ENCODE peak calls at places on chromosomes 5 and 9, in five cellular contexts. C, Y, V, E and D are unnamed samples.

GRCh38 chr5:1543398-1544293 is 19.9 kb upstream of the LPCAT1 start:
- DNase-seq in C (no peak), Y (no peak), V (no peak), E (no peak), D (no peak)

GRCh38 chr5:96228449-96228848 is 204.6 kb downstream of the PCSK1 start:
- DNase-seq in Y (no peak), V (no peak), E (peak), C (no peak), D (no peak)

GRCh38 chr5:120367896-120368634 is 96.0 kb upstream of the PRR16 start:
- DNase-seq in V (no peak), C (no peak), E (no peak), Y (no peak), D (no peak)

GRCh38 chr9:88776717-88777497 is 214.4 kb upstream of the S1PR3 start:
- DNase-seq in E (peak), C (no peak), V (no peak), Y (peak), D (peak)

GRCh38 chr5:342501-343460 is 21.3 kb downstream of the AHRR start:
- DNase-seq in C (no peak), E (no peak), V (no peak), Y (no peak), D (no peak)

GRCh38 chr9:110189001-110189400 is 19.0 kb downstream of the C9orf152 start:
- DNase-seq in V (no peak), E (no peak), Y (no peak), C (peak), D (peak)

GRCh38 chr9:112751059-112751795 is 667 bp downstream of the SNX30 start:
- DNase-seq in V (peak), C (peak), E (peak), Y (peak), D (no peak)

GRCh38 chr5:143796110-143796509 is 15.9 kb upstream of the HMHB1 start:
- DNase-seq in C (no peak), V (no peak), Y (no peak), E (no peak), D (no peak)

GRCh38 chr5:56480305-56481146 is 247.4 kb upstream of the ANKRD55 start:
- DNase-seq in V (peak), Y (peak), E (peak), C (peak), D (no peak)

GRCh38 chr9:27355166-27355565 is 58.2 kb upstream of the EQTN start:
- DNase-seq in V (no peak), C (no peak), Y (no peak), E (no peak), D (no peak)

GRCh38 chr5:64958757-64959391 is 190.1 kb downstream of the CWC27 start:
- DNase-seq in C (no peak), V (peak), E (peak), Y (peak), D (no peak)

GRCh38 chr5:76709762-76710161 is 6.2 kb upstream of the F2R start:
- DNase-seq in C (no peak), E (no peak), Y (no peak), V (no peak), D (no peak)

GRCh38 chr9:89743576-89744254 is 138.9 kb downstream of the GADD45G start:
- DNase-seq in C (no peak), Y (no peak), V (peak), E (no peak), D (no peak)

GRCh38 chr5:142446131-142446959 is 121.5 kb upstream of the SPRY4 start:
- DNase-seq in C (no peak), E (peak), V (no peak), Y (peak), D (peak)

GRCh38 chr5:177327539-177328522 is 16.1 kb upstream of the MXD3 start:
- DNase-seq in V (no peak), C (peak), Y (peak), E (peak), D (no peak)

GRCh38 chr9:129495422-129496186 is 125.3 kb downstream of the C9orf50 start:
- DNase-seq in C (peak), Y (peak), E (peak), V (peak), D (no peak)

GRCh38 chr5:3596261-3596825 is 711 bp downstream of the IRX1 start:
- DNase-seq in Y (no peak), C (no peak), E (no peak), V (peak), D (no peak)

GRCh38 chr5:54769072-54769471 is 216.3 kb downstream of the ESM1 start:
- DNase-seq in E (no peak), Y (no peak), C (no peak), V (peak), D (no peak)

DNA sequence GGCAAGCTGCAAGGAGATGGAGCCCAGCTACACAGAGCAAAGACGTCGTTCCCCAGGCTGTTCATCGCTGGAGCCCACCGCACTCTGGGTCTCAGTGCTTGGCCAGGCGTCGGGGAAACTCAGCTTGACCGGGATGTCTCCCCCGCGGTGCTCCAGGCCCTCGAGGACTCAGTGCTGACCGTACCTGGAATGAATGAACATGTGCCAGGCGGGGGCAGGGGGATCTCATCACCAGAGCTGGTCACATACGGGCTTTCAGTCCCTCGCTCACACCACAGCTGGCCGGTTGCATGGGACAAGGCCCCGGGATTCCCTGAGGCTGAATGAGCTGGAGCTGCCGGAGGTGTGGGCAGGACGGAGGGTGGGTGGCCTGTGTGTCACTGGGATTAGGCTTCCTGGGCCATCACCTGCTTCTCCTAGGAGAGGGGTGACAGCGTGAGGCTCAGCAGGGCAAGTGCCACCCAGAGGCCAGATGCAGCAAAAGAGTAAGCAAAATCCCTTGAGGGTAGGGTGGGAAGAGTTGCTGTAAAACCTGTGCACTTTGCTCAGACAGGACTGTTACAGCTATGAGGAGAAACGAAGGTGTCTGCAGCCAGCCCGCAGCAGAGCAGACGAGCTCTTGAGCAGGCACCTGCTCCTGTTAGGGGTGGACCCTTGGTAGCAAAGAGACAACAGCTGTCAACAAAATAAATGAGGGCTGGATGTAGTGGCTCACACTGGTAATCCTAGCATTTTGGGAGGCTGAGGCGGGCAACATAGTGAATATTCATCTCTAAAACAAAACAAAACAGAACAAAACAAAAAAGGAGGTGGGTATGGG is 70.7 kb upstream of the RAPGEF1 start:
- DNase-seq in Y (no peak), C (no peak), V (no peak), E (no peak), D (no peak)
- TF ChIP-seq CTCF in Y (no peak), C (no peak), V (peak), E (no peak), D (no peak)

GRCh38 chr5:153816870-153817269 is 221.8 kb downstream of the FAM114A2 start:
- DNase-seq in Y (no peak), C (no peak), E (no peak), V (no peak), D (no peak)
- TF ChIP-seq CTCF in Y (no peak), C (no peak), E (no peak), V (no peak), D (no peak)

DNA sequence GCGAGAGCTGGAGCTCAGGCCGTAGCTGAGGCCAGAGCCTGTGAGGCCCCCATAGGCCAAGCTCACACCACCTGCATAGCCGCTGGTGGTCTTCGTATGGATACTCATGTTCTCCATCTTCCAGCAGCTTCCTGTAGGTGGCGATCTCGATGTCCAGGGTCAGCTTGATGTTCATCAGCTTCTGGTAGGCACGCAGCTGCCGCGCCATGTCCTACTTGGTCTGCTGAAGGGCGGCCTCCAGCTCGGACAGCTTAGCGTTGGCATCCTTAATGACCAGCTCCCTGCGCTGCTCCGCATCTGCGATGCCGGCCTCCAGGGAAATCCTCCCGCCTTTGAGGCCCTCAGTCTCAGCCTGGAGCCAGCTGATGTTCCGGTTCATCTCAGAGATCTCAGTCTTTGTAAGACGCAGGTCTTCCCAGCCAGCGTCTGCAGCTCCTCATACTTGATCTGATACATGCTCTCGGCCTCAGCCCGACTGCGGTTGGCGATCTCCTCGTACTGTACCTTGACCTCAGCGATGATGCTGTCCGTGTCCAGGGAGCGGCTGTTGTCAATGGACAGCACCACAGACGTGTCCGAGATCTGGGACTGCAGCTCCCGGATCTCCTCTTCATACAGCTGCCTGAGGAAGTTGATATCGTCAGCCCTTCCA is 172.1 kb downstream of the PPP2R2B start:
- DNase-seq in E (no peak), C (no peak), Y (no peak), V (peak), D (no peak)
- TF ChIP-seq CTCF in E (no peak), C (no peak), Y (no peak), V (peak), D (no peak)

GRCh38 chr5:127028822-127029457 is 1.4 kb downstream of the MARCHF3 start:
- DNase-seq in V (no peak), C (no peak), E (no peak), Y (peak), D (no peak)

GRCh38 chr5:127031147-127031862 is 947 bp upstream of the MARCHF3 start:
- DNase-seq in C (peak), V (peak), Y (no peak), E (no peak), D (no peak)

GRCh38 chr5:127031863-127032232 is 1.5 kb upstream of the MARCHF3 start:
- DNase-seq in E (no peak), V (no peak), Y (no peak), C (no peak), D (no peak)

GRCh38 chr5:127029513-127030258 is 672 bp downstream of the MARCHF3 start:
- DNase-seq in C (peak), E (peak), V (peak), Y (peak), D (no peak)

DNA sequence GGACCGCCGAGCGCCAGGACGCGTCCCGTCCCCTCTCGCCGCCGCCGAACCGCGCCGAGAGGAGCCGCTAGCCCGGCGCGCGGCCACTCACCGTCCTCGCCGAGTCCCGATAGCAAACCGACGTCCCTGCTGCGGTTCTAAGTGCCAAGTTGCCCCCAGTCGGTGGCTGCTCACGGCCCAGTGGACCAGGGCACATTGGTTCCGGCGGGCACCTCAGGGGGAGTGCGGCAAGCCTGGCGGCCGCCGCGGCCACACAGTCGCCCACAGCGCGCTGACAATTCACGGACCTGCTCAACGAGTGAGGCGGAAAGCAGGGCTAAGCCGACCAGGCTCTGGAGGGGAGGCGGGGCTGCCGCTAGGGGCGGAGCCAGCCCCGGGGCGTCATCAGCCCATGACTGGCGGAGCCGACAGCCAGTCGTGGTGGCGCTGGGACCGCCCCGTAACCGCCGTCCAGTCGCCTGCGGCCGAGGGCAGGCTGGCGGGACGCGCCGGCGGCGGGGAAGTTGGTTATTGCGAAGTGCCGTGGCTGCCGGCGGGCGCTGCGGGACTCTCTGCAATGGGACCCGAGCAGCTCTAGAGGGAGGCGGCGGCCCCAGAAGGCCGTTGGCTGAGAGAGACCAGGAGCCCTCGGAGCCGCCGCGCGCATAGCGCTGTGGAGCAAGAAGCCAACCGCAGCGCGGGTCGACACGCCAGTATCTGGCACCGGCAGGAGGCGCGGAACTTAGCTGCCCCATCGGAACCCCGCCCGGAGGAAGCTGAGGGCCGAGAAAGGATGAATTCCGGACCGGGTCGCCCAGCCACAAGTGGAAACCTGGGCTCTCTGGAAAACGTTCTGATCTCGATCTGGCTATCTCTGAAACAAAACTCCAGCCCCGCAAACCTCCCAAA is at the start of gene MARCHF3:
- DNase-seq in C (peak), V (peak), Y (peak), E (peak), D (peak)
- TF ChIP-seq CTCF in C (no peak), V (peak), Y (peak), E (peak), D (peak)

DNA sequence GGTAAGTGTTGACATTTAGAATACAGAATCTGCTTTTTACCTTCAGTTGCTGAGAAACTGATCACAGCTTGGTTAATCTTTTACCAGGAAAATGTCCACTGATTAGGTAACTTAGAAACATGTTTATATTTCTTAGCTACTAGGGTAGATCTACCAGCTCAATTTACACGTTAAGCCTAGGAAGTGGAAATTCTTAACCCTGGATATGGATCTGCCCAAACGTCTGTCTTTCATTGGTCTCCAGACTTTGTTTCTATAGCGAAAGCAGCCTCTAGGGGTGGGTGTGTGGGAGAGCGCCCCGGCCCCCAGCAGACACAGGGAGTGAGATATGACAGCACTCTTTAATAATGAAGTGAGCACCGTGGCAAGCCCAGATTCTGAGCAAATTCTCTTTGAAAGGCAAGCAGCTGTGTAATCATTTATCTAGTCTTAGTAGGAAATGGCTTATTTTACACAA is 141.6 kb upstream of the ZNF608 start:
- DNase-seq in C (peak), Y (no peak), V (peak), E (no peak), D (no peak)
- TF ChIP-seq CTCF in C (no peak), Y (no peak), V (peak), E (no peak), D (no peak)

GRCh38 chr5:61132559-61132958 is 29.7 kb downstream of the SMIM15 start:
- DNase-seq in E (no peak), V (peak), Y (no peak), C (no peak), D (peak)
- TF ChIP-seq CTCF in E (no peak), V (peak), Y (no peak), C (no peak), D (peak)

GRCh38 chr9:105244996-105245719 is 707 bp downstream of the SLC44A1 start:
- DNase-seq in C (peak), E (peak), Y (peak), V (peak), D (no peak)
- TF ChIP-seq CTCF in C (peak), E (peak), Y (no peak), V (peak), D (peak)